ENCODE peak calls at places on chromosomes 2 and 18, in five cellular contexts. X, B, Y, C and S are unnamed samples. For H3K36me3 and H3K4me1, the result is how much of the 10 kb centered on the place peaks cover.

GRCh38 chr18:2851771-2852170 is 5.0 kb downstream of the EMILIN2 start:
- DNase-seq in X (no peak), B (no peak), Y (peak), C (no peak), S (no peak)

GRCh38 chr2:221310720-221311119 is 261.4 kb downstream of the EPHA4 start:
- DNase-seq in X (no peak), B (no peak), Y (no peak), C (no peak), S (no peak)

GRCh38 chr2:203916756-203917155 is 19.8 kb upstream of the ICOS start:
- DNase-seq in X (no peak), B (no peak), Y (no peak), C (no peak), S (no peak)

GRCh38 chr2:224135881-224136280 is 96.8 kb upstream of the SERPINE2 start:
- DNase-seq in X (no peak), B (no peak), Y (no peak), C (no peak), S (no peak)

GRCh38 chr2:240212425-240213225 is 72.2 kb upstream of the OTOS start:
- DNase-seq in X (no peak), B (no peak), Y (no peak), C (no peak), S (peak)

GRCh38 chr18:62964432-62964831 is 249.1 kb downstream of the PHLPP1 start:
- DNase-seq in X (no peak), B (no peak), Y (no peak), C (no peak), S (no peak)

GRCh38 chr2:99554238-99554637 is 64.4 kb upstream of the REV1 start:
- DNase-seq in X (no peak), B (no peak), Y (peak), C (no peak), S (no peak)

GRCh38 chr2:60958361-60958760 is 59.2 kb upstream of the PEX13 start:
- DNase-seq in X (no peak), B (no peak), Y (no peak), C (no peak), S (no peak)

GRCh38 chr18:21762181-21762772 is 21.7 kb downstream of the MIB1 start:
- DNase-seq in X (no peak), B (no peak), Y (no peak), C (no peak), S (no peak)

GRCh38 chr2:215590353-215590752 is 154.5 kb upstream of the FN1 start:
- DNase-seq in X (no peak), B (no peak), Y (no peak), C (no peak), S (no peak)

GRCh38 chr2:214750529-214750928 is 59.0 kb downstream of the BARD1 start:
- DNase-seq in X (no peak), B (no peak), Y (no peak), C (no peak), S (no peak)

GRCh38 chr2:20633001-20633400 is 17.9 kb downstream of the HS1BP3 start:
- DNase-seq in X (no peak), B (no peak), Y (no peak), C (no peak), S (no peak)
- H3K36me3 ChIP-seq in X (under half), B (under half), Y (under half), C (under half), S (under half)

DNA sequence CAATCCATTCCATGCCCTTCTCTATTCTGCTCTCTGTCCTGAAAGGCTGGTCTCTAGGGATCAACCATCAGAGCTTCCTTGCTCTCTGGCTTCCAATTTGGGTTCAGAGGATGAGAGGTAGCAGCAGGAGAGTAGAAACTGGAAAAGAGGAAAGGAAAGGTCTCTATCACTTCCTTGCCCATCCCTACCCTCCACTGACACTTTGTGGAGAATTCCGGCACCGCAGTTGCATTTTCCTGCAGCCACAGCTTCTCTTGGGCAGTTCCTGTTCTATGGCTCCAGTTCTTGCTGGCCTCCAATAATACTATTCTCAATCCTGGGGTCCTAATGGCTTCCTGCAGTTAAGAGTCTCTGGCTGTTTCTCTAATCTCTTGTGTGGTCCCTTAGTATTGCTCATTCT is 13.3 kb upstream of the IMPACT start:
- DNase-seq in X (no peak), B (no peak), Y (peak), C (no peak), S (no peak)
- TF ChIP-seq CTCF in X (no peak), B (no peak), Y (peak), C (peak), S (no peak)

GRCh38 chr2:191173206-191173605 is 22.4 kb upstream of the STAT4 start:
- DNase-seq in X (no peak), B (no peak), Y (no peak), C (no peak), S (no peak)

GRCh38 chr2:191176801-191177438 is 26.1 kb upstream of the STAT4 start:
- DNase-seq in X (no peak), B (no peak), Y (no peak), C (no peak), S (no peak)

GRCh38 chr2:191176305-191176704 is 25.5 kb upstream of the STAT4 start:
- DNase-seq in X (no peak), B (no peak), Y (no peak), C (no peak), S (no peak)

GRCh38 chr2:191171708-191172355 is 21.0 kb upstream of the STAT4 start:
- DNase-seq in X (no peak), B (no peak), Y (peak), C (no peak), S (no peak)

DNA sequence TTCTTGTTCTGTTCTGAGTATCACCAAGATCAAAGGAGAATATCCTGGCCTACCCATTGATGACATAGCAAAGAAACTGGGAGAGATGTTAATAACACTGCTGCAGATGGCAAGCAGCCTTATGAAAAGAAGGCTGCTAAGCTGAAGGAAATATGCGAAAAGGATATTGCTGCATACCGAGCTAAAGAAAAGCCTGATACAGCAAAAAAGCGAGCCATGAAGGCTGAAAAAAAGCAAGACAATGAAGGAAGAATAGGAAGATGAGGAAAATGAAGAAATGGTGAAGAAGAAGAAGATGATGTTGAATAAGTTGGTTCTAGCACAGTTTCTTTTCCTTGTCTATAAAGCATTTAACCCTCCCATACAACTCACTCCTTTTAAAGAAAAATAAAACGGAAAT is 23.7 kb upstream of the STAT4 start:
- DNase-seq in X (no peak), B (no peak), Y (no peak), C (no peak), S (no peak)
- H3K4me1 ChIP-seq in X (under half), B (under half), Y (under half), C (under half), S (under half)

GRCh38 chr18:77021075-77021474 is 111.5 kb downstream of the MBP start:
- DNase-seq in X (no peak), B (no peak), Y (no peak), C (no peak), S (no peak)
- H3K36me3 ChIP-seq in X (under half), B (under half), Y (under half), C (under half), S (under half)

DNA sequence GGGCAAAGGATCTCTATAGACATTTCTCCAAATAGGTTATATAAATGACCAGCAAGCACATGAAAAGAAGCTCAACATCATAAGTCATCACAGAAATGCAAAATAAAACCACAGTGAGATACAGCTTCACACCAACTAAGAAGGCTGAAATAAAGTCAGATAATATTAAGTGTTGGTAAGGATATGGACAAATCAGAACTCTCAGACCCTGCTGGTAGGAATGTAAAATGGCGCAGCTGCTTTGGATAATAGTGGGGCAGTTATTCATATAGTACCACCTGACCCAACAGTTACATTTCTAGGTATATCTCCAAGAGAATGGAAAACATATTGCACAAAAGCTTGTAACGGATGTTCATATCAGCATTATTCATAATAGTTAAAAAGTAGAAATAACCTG is 14.0 kb downstream of the EPB41L5 start:
- DNase-seq in X (no peak), B (no peak), Y (no peak), C (no peak), S (no peak)
- TF ChIP-seq CTCF in X (no peak), B (no peak), Y (peak), C (no peak), S (no peak)

DNA sequence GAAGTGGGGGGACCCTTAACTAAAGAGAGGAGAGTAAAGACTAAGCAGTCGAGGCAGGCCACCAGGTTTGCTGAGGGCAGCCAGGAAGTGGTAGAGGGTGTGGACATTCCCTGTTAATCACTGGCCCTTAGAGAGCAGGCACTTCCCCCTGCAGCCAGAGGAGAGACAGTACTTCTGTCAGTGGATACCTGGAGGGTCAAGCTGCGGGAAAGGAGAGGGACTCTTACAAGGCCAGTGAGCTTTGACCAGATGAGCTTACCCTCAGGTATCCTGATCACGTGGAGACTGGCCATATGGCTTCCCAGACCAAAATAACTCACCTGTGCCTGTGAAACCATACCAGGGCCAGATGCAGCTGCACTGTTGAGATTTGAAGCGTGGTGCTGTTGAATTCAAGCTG is 28.6 kb downstream of the ITGA6 start:
- DNase-seq in X (no peak), B (no peak), Y (no peak), C (no peak), S (no peak)
- H3K4me1 ChIP-seq in X (half or more), B (half or more), Y (half or more), C (under half), S (under half)